ENCODE peak calls at places on chromosomes 5 and 9, in six cellular contexts. T is BJ, G is cardiac fibroblast, N is heart left ventricle, L is psoas muscle, O is fibroblast of lung. K is an unnamed sample.

GRCh38 chr5:148968311-148968710 is 94.6 kb downstream of the SH3TC2 start:
- DNase-seq in T (no peak), G (no peak), N (no peak), L (no peak), O (no peak), K (no peak)

GRCh38 chr5:157026789-157027424 is 32.0 kb downstream of the HAVCR1 start:
- DNase-seq in T (no peak), G (no peak), N (no peak), L (no peak), O (no peak), K (peak; percentile 64)

GRCh38 chr5:116842514-116842924 is 267.9 kb upstream of the SEMA6A start:
- DNase-seq in T (no peak), G (no peak), N (no peak), L (no peak), O (no peak), K (no peak)

GRCh38 chr5:916441-917293 is 24.0 kb downstream of the TRIP13 start:
- DNase-seq in T (no peak), G (no peak), N (no peak), L (no peak), O (no peak), K (no peak)

GRCh38 chr5:150270546-150271295 is 18.9 kb downstream of the CAMK2A start:
- DNase-seq in T (no peak), G (no peak), N (no peak), L (peak; percentile 33), O (no peak), K (no peak)

GRCh38 chr9:131398204-131398603 is 4.3 kb downstream of the PRRC2B start:
- DNase-seq in T (no peak), G (no peak), N (no peak), L (no peak), O (no peak), K (no peak)

GRCh38 chr9:92762196-92762595 is 2.4 kb downstream of the BICD2 start:
- DNase-seq in T (no peak), G (no peak), N (no peak), L (no peak), O (no peak), K (no peak)

GRCh38 chr5:142602720-142603245 is 83.1 kb downstream of the FGF1 start:
- DNase-seq in T (no peak), G (no peak), N (no peak), L (no peak), O (no peak), K (no peak)

GRCh38 chr5:177595026-177595585 is 3.1 kb downstream of the TMED9 start:
- DNase-seq in T (no peak), G (no peak), N (no peak), L (no peak), O (no peak), K (no peak)

GRCh38 chr5:91194861-91195460 is 188.2 kb downstream of the ARRDC3 start:
- DNase-seq in T (no peak), G (no peak), N (no peak), L (no peak), O (no peak), K (no peak)

GRCh38 chr5:33036128-33036527 is 325.0 kb downstream of the NPR3 start:
- DNase-seq in T (no peak), G (no peak), N (no peak), L (no peak), O (no peak), K (no peak)

GRCh38 chr9:110065527-110065926 is 142.4 kb downstream of the C9orf152 start:
- DNase-seq in T (no peak), G (peak; percentile 86), N (no peak), L (no peak), O (peak; percentile 90), K (no peak)

GRCh38 chr5:65018763-65019162 is 250.0 kb downstream of the CWC27 start:
- DNase-seq in T (no peak), G (no peak), N (peak; percentile 60), L (no peak), O (no peak), K (no peak)

DNA sequence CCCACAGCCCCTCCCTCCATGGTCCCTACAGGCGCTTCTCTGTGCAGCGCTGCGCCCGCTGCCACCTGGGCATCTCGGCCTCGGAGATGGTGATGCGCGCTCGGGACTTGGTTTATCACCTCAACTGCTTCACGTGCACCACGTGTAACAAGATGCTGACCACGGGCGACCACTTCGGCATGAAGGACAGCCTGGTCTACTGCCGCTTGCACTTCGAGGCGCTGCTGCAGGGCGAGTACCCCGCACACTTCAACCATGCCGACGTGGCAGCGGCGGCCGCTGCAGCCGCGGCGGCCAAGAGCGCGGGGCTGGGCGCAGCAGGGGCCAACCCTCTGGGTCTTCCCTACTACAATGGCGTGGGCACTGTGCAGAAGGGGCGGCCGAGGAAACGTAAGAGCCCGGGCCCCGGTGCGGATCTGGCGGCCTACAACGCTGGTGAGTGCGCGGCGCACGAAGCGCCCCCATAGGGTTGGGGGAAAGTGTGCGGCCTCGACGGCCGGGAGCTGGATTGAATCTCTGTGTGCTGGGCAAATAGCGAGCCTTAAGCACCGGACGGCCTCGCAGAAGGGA is 3.6 kb downstream of the LHX2 start:
- DNase-seq in T (no peak), G (no peak), N (no peak), L (no peak), O (no peak), K (no peak)
- TF ChIP-seq CTCF in T (no peak), G (no peak), N (no peak), L (no peak), O (no peak), K (no peak)

GRCh38 chr5:140117523-140117922 is 3.6 kb downstream of the PURA start:
- DNase-seq in T (no peak), G (no peak), N (no peak), L (no peak), O (no peak), K (no peak)

GRCh38 chr5:140115186-140115500 is 1.2 kb downstream of the PURA start:
- DNase-seq in T (no peak), G (no peak), N (no peak), L (no peak), O (no peak), K (no peak)

GRCh38 chr5:140116716-140117115 is 2.8 kb downstream of the PURA start:
- DNase-seq in T (no peak), G (no peak), N (no peak), L (no peak), O (no peak), K (no peak)

GRCh38 chr5:140114341-140115185 is 654 bp downstream of the PURA start:
- DNase-seq in T (no peak), G (peak; percentile 67), N (peak; percentile 59), L (peak; percentile 74), O (peak; percentile 57), K (peak; percentile 61)

GRCh38 chr5:140118294-140118936 is 4.5 kb downstream of the PURA start:
- DNase-seq in T (no peak), G (no peak), N (no peak), L (no peak), O (no peak), K (no peak)
- TF ChIP-seq CTCF in T (no peak), G (no peak), N (no peak), L (no peak), O (no peak), K (no peak)

GRCh38 chr5:56852228-56853000 is 37.1 kb downstream of the MAP3K1 start:
- DNase-seq in T (peak; percentile 9), G (peak; percentile 36), N (no peak), L (no peak), O (peak; percentile 52), K (no peak)

GRCh38 chr5:56850423-56850822 is 35.1 kb downstream of the MAP3K1 start:
- DNase-seq in T (no peak), G (no peak), N (no peak), L (no peak), O (no peak), K (no peak)

GRCh38 chr5:56853710-56854109 is 38.4 kb downstream of the MAP3K1 start:
- DNase-seq in T (no peak), G (no peak), N (no peak), L (no peak), O (no peak), K (no peak)

GRCh38 chr5:56849671-56850070 is 34.3 kb downstream of the MAP3K1 start:
- DNase-seq in T (no peak), G (no peak), N (no peak), L (no peak), O (no peak), K (no peak)

GRCh38 chr5:56851258-56851941 is 36.1 kb downstream of the MAP3K1 start:
- DNase-seq in T (no peak), G (peak; percentile 28), N (no peak), L (no peak), O (peak; percentile 61), K (no peak)
- TF ChIP-seq CTCF in T (no peak), G (no peak), N (no peak), L (no peak), O (no peak), K (no peak)

DNA sequence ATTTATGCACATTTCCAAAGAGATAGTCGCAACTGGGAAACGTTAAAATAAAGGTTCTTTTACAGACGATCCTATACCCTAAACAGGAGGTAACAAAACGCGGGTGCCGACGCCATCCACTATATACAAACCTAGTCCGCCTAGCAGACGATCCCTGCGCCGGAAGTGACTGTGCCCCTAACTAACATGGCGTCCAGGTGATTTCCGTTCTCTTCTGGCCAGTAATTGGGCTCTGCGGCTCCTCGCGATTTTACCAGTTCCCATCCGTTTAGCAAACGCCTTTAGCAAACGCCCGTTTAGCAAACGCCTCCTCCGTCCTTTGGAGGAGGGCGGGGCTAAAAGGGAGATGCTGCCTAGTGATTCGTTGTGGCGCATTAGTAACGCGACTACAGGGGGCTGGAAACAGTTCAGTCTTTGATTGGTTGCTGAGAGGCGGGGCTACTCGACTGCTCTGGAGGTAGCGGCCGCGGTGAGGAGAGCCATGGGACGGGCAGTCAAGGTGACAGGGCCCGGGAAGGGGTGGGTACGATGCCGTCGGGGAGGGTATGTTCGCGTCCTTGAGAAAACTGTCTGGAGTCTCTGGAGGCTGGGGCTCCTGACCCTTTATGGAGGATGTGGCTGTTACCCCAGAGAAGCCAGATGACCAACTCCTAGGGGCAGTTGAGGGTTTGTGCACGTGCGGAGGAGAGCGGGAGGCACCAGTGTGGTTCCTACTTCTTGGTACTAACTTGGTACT is at the start of gene LYRM7:
- DNase-seq in T (peak; percentile 97), G (peak; percentile 99), N (peak; percentile 97), L (peak; percentile 95), O (peak; percentile 99), K (peak; percentile 97)
- TF ChIP-seq CTCF in T (peak; percentile 12), G (no peak), N (no peak), L (no peak), O (no peak), K (no peak)

DNA sequence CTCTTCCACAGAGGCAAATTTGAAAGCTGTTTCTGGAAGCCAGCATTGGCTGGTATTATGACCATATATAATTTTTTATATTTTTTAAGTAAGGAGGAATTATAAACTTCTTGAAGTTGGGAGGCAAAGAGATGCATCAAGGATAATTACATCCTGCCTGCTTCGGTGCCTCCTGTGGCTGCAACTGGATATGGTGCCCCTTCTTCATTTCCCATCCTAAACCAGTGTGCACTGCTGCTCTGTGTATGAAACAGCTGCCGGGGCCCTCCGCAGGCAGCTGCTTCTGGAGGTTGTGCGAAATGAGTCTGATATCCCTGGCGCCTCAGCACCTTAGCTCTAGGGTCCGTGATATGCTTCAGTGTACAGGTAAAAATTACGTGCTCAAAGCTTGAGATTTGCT is 304.2 kb downstream of the ENC1 start:
- DNase-seq in T (no peak), G (no peak), N (no peak), L (no peak), O (no peak), K (no peak)
- TF ChIP-seq CTCF in T (no peak), G (peak; percentile 20), N (no peak), L (no peak), O (peak; percentile 25), K (no peak)